ENCODE peak calls at places on chromosomes 16 and 17, in four cellular contexts. I is HCT116, A is GM23248, U is GM23338. X is an unnamed sample. For H3K27me3 and H3K9me2, the result is how much of the 10 kb centered on the place peaks cover.

GRCh38 chr16:87860553-87861299 is 8.6 kb downstream of the SLC7A5 start:
- DNase-seq in A (peak), I (no peak), U (no peak), X (no peak)

GRCh38 chr17:80152057-80152831 is 5.3 kb upstream of the EIF4A3 start:
- DNase-seq in A (no peak), I (no peak), U (no peak), X (no peak)

GRCh38 chr17:52678211-52678610 is 519.7 kb upstream of the CA10 start:
- DNase-seq in A (no peak), U (no peak), I (no peak), X (no peak)

GRCh38 chr17:57408064-57408811 is 151.9 kb downstream of the MSI2 start:
- DNase-seq in U (peak), I (no peak), A (no peak), X (no peak)

GRCh38 chr17:78130439-78131101 is at the start of gene TMC8:
- DNase-seq in U (no peak), I (no peak), A (no peak), X (peak)

GRCh38 chr16:425740-426114 is 278 bp downstream of the RAB11FIP3 start:
- DNase-seq in A (peak), U (peak), I (no peak), X (no peak)

GRCh38 chr16:84281077-84281476 is 13.6 kb upstream of the WFDC1 start:
- DNase-seq in I (peak), A (no peak), U (peak), X (no peak)

GRCh38 chr16:85431431-85432124 is 181.5 kb upstream of the GSE1 start:
- DNase-seq in A (no peak), I (no peak), U (no peak), X (no peak)

GRCh38 chr16:842061-842476 is 41.5 kb upstream of the GNG13 start:
- DNase-seq in I (no peak), A (peak), U (no peak), X (no peak)

GRCh38 chr17:82694647-82695046 is 3.9 kb downstream of the RAB40B start:
- DNase-seq in A (no peak), I (no peak), U (no peak), X (no peak)

GRCh38 chr17:74646231-74646630 is 22.7 kb upstream of the CD300E start:
- DNase-seq in I (peak), U (peak), A (peak), X (peak)

GRCh38 chr16:872436-873242 is 72.1 kb upstream of the GNG13 start:
- DNase-seq in A (no peak), I (no peak), U (no peak), X (no peak)

GRCh38 chr17:4509923-4510614 is 11.4 kb downstream of the SPNS2 start:
- DNase-seq in U (no peak), I (no peak), A (no peak), X (no peak)

GRCh38 chr17:73074515-73074914 is 18.0 kb downstream of the SLC39A11 start:
- DNase-seq in U (no peak), A (no peak), I (no peak), X (no peak)

GRCh38 chr17:57986841-57987581 is 1.0 kb downstream of the VEZF1 start:
- DNase-seq in I (no peak), U (peak), A (peak), X (no peak)

GRCh38 chr17:75602644-75603043 is 15.0 kb downstream of the MYO15B start:
- DNase-seq in U (no peak), I (no peak), A (no peak), X (no peak)

GRCh38 chr17:78117027-78117981 is 11.3 kb downstream of the TMC6 start:
- DNase-seq in U (peak), A (no peak), I (no peak), X (no peak)

GRCh38 chr17:71963341-71963740 is 157.5 kb upstream of the SOX9 start:
- DNase-seq in A (no peak), U (no peak), I (no peak), X (no peak)

GRCh38 chr16:56686758-56687157 is 4.5 kb downstream of the MT1X start:
- DNase-seq in U (no peak), I (no peak), A (no peak), X (no peak)

GRCh38 chr17:57257213-57257873 is 1.0 kb downstream of the MSI2 start:
- DNase-seq in I (no peak), U (peak), A (peak), X (peak)

GRCh38 chr17:27157898-27158297 is 136.0 kb upstream of the WSB1 start:
- DNase-seq in A (no peak), I (no peak), U (no peak), X (no peak)

GRCh38 chr16:79003026-79003617 is 597.4 kb downstream of the MAF start:
- DNase-seq in U (no peak), A (no peak), I (no peak), X (no peak)

GRCh38 chr16:27778171-27778925 is 228.4 kb downstream of the KATNIP start:
- DNase-seq in A (no peak), I (no peak), U (no peak), X (no peak)

GRCh38 chr17:75740631-75741077 is 19.4 kb downstream of the ITGB4 start:
- DNase-seq in U (no peak), I (no peak), A (no peak), X (no peak)

GRCh38 chr17:82375359-82376041 is 3.9 kb downstream of the UTS2R start:
- DNase-seq in I (no peak), U (no peak), A (no peak), X (no peak)

GRCh38 chr16:12819126-12820117 is 15.7 kb upstream of the CPPED1 start:
- DNase-seq in I (peak), A (peak), U (peak), X (peak)

GRCh38 chr16:81571592-81572230 is 127.1 kb downstream of the CMIP start:
- DNase-seq in I (no peak), A (no peak), U (no peak), X (no peak)

GRCh38 chr16:75376475-75376907 is 56.8 kb downstream of the CFDP1 start:
- DNase-seq in A (no peak), I (no peak), U (peak), X (no peak)

GRCh38 chr17:61492759-61493526 is 40.7 kb downstream of the TBX4 start:
- DNase-seq in U (no peak), I (no peak), A (peak), X (no peak)

GRCh38 chr16:25771812-25772568 is 80.2 kb downstream of the HS3ST4 start:
- DNase-seq in I (no peak), A (no peak), U (no peak), X (no peak)

GRCh38 chr17:72648702-72649101 is 443.8 kb downstream of the SLC39A11 start:
- DNase-seq in I (no peak), A (no peak), U (no peak), X (no peak)

GRCh38 chr16:84065536-84066132 is 23.0 kb upstream of the SLC38A8 start:
- DNase-seq in I (peak), A (peak), U (peak), X (no peak)

GRCh38 chr17:74117999-74118421 is 85.5 kb upstream of the RPL38 start:
- DNase-seq in I (no peak), A (no peak), U (peak), X (no peak)

GRCh38 chr17:47265983-47266541 is 12.4 kb downstream of the ITGB3 start:
- DNase-seq in U (no peak), A (peak), I (no peak), X (no peak)

GRCh38 chr17:29157310-29157709 is 22.9 kb downstream of the MYO18A start:
- DNase-seq in A (no peak), I (no peak), U (no peak), X (no peak)

GRCh38 chr16:69190598-69190997 is 3.6 kb downstream of the SNTB2 start:
- DNase-seq in I (no peak), A (no peak), U (no peak), X (no peak)

GRCh38 chr16:56262148-56262878 is 71.0 kb downstream of the GNAO1 start:
- DNase-seq in I (no peak), U (no peak), A (no peak), X (no peak)

GRCh38 chr17:47192549-47192948 is 3.5 kb upstream of the CDC27 start:
- DNase-seq in U (no peak), I (no peak), A (no peak), X (peak)

GRCh38 chr17:46144246-46144645 is 49.0 kb downstream of the KANSL1 start:
- DNase-seq in I (no peak), U (no peak), A (no peak), X (peak)
- TF ChIP-seq EZH2 in I (no peak), U (no peak), A (no peak), X (no peak)

DNA sequence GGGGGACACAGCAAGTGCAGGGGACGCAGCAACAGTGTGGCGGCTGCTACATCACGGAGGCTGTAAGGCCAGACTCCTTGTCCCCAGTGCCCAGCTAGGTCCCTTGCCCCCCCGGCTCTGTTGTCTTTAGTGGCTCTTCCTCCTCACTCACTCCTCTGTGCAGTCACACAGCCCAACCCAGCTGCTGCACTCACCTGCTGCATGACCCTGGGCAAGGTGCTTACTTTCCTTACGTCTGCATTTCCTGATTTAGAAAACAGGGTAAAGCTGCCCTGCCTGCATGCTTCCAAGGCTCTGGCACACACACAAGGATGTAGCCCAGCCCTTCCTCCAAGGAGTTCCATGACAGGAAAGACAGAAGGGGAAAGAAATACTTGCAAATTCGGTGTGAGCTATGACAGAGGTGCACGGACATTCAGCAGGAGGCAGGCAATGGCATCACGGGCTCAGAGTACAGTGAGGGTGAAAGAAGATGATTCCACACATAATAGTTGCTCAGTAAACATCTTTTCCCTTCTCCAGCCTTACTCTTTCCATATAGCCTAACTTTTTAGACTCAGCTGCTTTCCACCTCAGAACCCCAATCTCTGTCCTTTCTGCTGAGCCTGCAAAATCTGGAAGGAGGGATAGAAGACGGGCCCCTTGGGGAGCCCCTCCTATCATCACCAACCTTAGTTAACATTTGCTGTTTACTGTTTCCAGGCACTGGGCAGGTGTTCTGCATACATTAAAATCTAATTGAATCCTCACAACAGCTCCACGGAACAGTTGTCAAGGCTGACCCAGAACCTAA is 150.9 kb downstream of the MRM1 start:
- DNase-seq in I (no peak), U (no peak), A (no peak), X (no peak)
- H3K27me3 ChIP-seq in I (under half), U (under half), A (under half), X (under half)

GRCh38 chr16:67773569-67774456 is 32.5 kb downstream of the RANBP10 start:
- DNase-seq in A (no peak), U (no peak), I (no peak), X (no peak)
- H3K9me2 ChIP-seq in A (under half), U (under half), I (under half), X (under half)

GRCh38 chr16:86501989-86502855 is 8.1 kb upstream of the FOXF1 start:
- DNase-seq in A (no peak), I (no peak), U (no peak), X (no peak)
- TF ChIP-seq EZH2 in A (no peak), I (no peak), U (peak), X (no peak)

GRCh38 chr17:50633683-50634082 is 998 bp upstream of the ABCC3 start:
- DNase-seq in U (no peak), A (no peak), I (no peak), X (no peak)
- H3K27me3 ChIP-seq in U (half or more), A (under half), I (under half), X (half or more)

GRCh38 chr16:67015317-67015731 is 13.6 kb upstream of the CBFB start:
- DNase-seq in A (no peak), U (no peak), I (peak), X (no peak)

GRCh38 chr16:67013823-67014640 is 14.9 kb upstream of the CBFB start:
- DNase-seq in I (no peak), U (peak), A (peak), X (peak)

GRCh38 chr16:67016143-67016542 is 12.8 kb upstream of the CBFB start:
- DNase-seq in I (no peak), U (no peak), A (no peak), X (no peak)

GRCh38 chr16:67013238-67013822 is 15.6 kb upstream of the CBFB start:
- DNase-seq in I (no peak), U (peak), A (no peak), X (no peak)

DNA sequence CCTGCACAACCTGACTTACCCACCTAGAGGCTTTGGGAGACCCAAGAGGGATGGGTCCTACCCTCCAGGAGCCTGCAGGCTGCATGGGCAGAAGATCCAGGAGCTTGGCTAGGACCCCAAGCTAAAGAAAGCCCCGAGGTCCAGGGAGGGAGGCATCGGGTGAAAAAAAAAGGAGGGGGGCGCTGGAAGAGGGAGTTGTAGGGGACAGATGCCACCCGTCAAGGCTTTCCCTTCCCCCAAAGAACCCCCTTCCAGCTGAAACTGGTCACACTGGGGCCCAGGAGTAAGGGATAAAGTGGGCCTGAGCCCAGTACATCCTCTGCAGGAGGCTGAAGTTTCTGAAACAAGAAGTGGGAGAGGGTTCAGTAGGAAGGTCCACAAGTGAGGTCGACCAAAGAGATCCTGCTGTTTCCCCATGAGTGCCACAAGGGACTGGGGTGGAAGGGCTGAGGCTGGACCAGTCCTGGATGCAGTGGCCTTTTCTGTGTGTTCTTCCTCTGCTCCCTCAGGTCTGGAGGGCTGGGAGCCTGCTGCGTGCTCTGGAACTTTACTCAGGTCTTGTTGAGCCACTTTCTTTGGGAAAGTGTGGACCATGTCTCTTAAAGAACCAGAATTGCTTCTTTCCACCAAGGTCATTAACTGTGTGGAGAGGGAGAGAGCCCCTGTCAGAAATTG is 14.2 kb upstream of the CBFB start:
- DNase-seq in I (no peak), U (peak), A (no peak), X (no peak)
- H3K9me2 ChIP-seq in I (under half), U (under half), A (under half), X (under half)

GRCh38 chr16:23754594-23755483 is at the start of gene CHP2:
- DNase-seq in A (no peak), I (no peak), U (peak), X (no peak)
- TF ChIP-seq EZH2 in A (no peak), I (no peak), U (no peak), X (no peak)

GRCh38 chr17:48576479-48577309 is 1.5 kb downstream of the HOXB4 start:
- DNase-seq in A (peak), U (no peak), I (no peak), X (no peak)

GRCh38 chr17:48575066-48575582 is 3.0 kb downstream of the HOXB4 start:
- DNase-seq in A (no peak), I (no peak), U (no peak), X (no peak)

GRCh38 chr17:48575673-48576478 is 2.3 kb downstream of the HOXB4 start:
- DNase-seq in I (no peak), U (no peak), A (no peak), X (peak)

GRCh38 chr17:48571826-48572417 is 6.2 kb downstream of the HOXB4 start:
- DNase-seq in A (no peak), U (no peak), I (no peak), X (no peak)

GRCh38 chr17:48574523-48575065 is 3.6 kb downstream of the HOXB4 start:
- DNase-seq in I (no peak), U (no peak), A (no peak), X (no peak)
- H3K27me3 ChIP-seq in I (under half), U (half or more), A (under half), X (under half)